ENCODE peak calls at places on chromosome X, in four cellular contexts. U is ovary, T is heart right ventricle, L is AG09319. X is an unnamed sample.

GRCh38 chrX:150080497-150080896 is 142.2 kb upstream of the EOLA2 start:
- DNase-seq in U (no peak), L (no peak), T (no peak), X (no peak)

GRCh38 chrX:1598021-1598875 is 6.8 kb downstream of the AKAP17A start:
- DNase-seq in U (no peak), T (no peak), L (no peak), X (no peak)

GRCh38 chrX:150870059-150870458 is 28.4 kb downstream of the CD99L2 start:
- DNase-seq in U (no peak), L (no peak), T (no peak), X (no peak)

GRCh38 chrX:37958493-37959211 is 47.7 kb upstream of the SYTL5 start:
- DNase-seq in L (no peak), T (no peak), U (no peak), X (no peak)

GRCh38 chrX:105876658-105877057 is 54.3 kb downstream of the NRK start:
- DNase-seq in T (no peak), U (no peak), L (no peak), X (no peak)

GRCh38 chrX:54494970-54495813 is 842 bp downstream of the FGD1 start:
- DNase-seq in T (peak), U (peak), L (no peak), X (no peak)

GRCh38 chrX:145825896-145826295 is 8.3 kb downstream of the SLITRK2 start:
- DNase-seq in U (no peak), T (no peak), L (no peak), X (no peak)

GRCh38 chrX:19440713-19441112 is 74.6 kb downstream of the MAP3K15 start:
- DNase-seq in L (no peak), T (no peak), U (no peak), X (no peak)

GRCh38 chrX:30521440-30522182 is 56.0 kb downstream of the TASL start:
- DNase-seq in U (no peak), L (no peak), T (no peak), X (no peak)

DNA sequence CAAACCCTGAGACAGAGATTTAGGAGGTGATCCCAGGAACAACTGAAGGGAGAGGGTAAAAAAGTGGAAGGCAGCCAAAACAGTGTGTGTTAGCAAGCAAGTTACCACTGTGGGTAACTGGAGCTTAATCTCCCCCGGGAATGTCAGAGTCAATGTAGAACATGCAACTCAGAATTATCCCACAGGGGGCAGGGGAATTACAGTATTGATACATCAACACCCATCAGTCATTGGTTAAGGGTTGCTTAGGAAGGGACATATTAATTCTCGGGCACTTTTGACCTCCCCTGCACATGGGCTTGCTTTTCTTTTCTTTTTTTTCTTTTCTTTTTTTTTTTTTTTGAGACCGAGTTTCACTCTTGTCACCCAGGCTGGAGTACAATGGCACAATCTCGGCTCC is 29.3 kb downstream of the CXorf58 start:
- DNase-seq in U (no peak), T (no peak), L (no peak), X (no peak)
- TF ChIP-seq CTCF in U (no peak), T (no peak), L (no peak), X (no peak)

DNA sequence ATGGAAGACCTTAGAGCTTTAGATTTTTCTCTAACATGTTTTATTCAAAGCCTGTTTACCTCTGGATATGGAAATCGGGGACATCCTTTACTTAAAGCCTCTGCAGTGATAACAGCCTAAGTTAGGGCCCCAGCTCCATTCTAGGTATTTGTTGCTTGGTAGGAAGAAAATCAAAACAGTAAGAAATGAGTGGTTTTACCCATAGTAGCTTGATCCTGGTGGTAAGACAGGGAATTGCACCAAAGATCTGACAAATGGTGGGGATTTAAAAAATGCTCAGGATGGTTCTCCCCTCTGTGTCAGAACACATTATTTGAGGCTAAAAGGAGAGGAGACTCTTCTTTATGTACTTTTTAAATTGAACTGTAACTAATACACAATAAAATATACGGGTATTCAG is 52.4 kb downstream of the AFF2 start:
- DNase-seq in T (no peak), L (no peak), U (no peak), X (no peak)
- TF ChIP-seq CTCF in T (peak), L (no peak), U (no peak), X (peak)

GRCh38 chrX:45743081-45743533 is 542.4 kb upstream of the DIPK2B start:
- DNase-seq in U (no peak), L (no peak), T (no peak), X (no peak)
- TF ChIP-seq CTCF in U (no peak), L (peak), T (no peak), X (no peak)

GRCh38 chrX:112043997-112044396 is 38.6 kb downstream of the TRPC5 start:
- DNase-seq in T (no peak), L (no peak), U (no peak), X (no peak)
- TF ChIP-seq CTCF in T (peak), L (no peak), U (no peak), X (no peak)

DNA sequence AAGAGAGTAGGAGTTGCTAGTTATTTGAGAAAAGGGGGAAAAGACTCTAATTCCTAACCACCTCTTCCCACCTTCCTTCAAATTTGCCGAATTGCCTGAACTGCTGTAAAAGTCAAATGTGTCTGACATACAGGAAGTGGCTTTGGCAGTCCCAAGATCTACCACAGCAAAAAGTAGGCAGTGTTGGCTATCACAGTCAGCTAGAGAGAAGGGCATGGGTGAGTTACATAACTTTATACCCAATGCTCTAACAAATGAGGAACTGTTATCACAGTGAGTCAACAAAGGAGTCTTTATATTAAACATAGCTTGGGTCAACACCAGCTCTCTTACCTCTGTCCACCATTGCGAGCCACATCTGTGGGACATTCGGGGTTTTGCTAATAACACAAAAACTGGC is 2.4 kb upstream of the MBNL3 start:
- DNase-seq in U (no peak), L (no peak), T (no peak), X (no peak)
- TF ChIP-seq CTCF in U (no peak), L (no peak), T (no peak), X (no peak)

X was measured in heart left ventricle.